ENCODE peak calls at places on chromosomes 11 and 22, in six cellular contexts. One of them, this sample, is unnamed.

GRCh38 chr22:21766933-21767462 is 31.4 kb upstream of the YPEL1 start:
- DNase-seq in activated CD4-positive, alpha-beta memory T cell treated with anti-CD3 and anti-CD28 coated beads for 36 hours: peak
- DNase-seq in ELR: no peak
- DNase-seq in RPMI7951: no peak
- DNase-seq in adrenal gland: no peak
- DNase-seq in substantia nigra: no peak
- DNase-seq in this sample: no peak

GRCh38 chr22:26461188-26461810 is 22.3 kb downstream of the HPS4 start:
- DNase-seq in substantia nigra: peak
- DNase-seq in ELR: peak
- DNase-seq in adrenal gland: peak
- DNase-seq in activated CD4-positive, alpha-beta memory T cell treated with anti-CD3 and anti-CD28 coated beads for 36 hours: peak
- DNase-seq in RPMI7951: peak
- DNase-seq in this sample: peak

GRCh38 chr22:40473703-40474102 is 103.3 kb downstream of the SGSM3 start:
- DNase-seq in RPMI7951: no peak
- DNase-seq in substantia nigra: no peak
- DNase-seq in activated CD4-positive, alpha-beta memory T cell treated with anti-CD3 and anti-CD28 coated beads for 36 hours: no peak
- DNase-seq in ELR: no peak
- DNase-seq in adrenal gland: no peak
- DNase-seq in this sample: no peak

GRCh38 chr11:36012979-36013378 is 69.1 kb downstream of the LDLRAD3 start:
- DNase-seq in ELR: no peak
- DNase-seq in substantia nigra: no peak
- DNase-seq in RPMI7951: no peak
- DNase-seq in adrenal gland: no peak
- DNase-seq in activated CD4-positive, alpha-beta memory T cell treated with anti-CD3 and anti-CD28 coated beads for 36 hours: no peak
- DNase-seq in this sample: no peak

GRCh38 chr22:39148727-39149535 is 3.5 kb downstream of the CBX7 start:
- DNase-seq in RPMI7951: peak
- DNase-seq in adrenal gland: no peak
- DNase-seq in substantia nigra: peak
- DNase-seq in activated CD4-positive, alpha-beta memory T cell treated with anti-CD3 and anti-CD28 coated beads for 36 hours: peak
- DNase-seq in ELR: peak
- DNase-seq in this sample: peak

GRCh38 chr11:75191330-75191717 is 40.4 kb downstream of the SLCO2B1 start:
- DNase-seq in RPMI7951: no peak
- DNase-seq in ELR: no peak
- DNase-seq in substantia nigra: no peak
- DNase-seq in adrenal gland: no peak
- DNase-seq in activated CD4-positive, alpha-beta memory T cell treated with anti-CD3 and anti-CD28 coated beads for 36 hours: no peak
- DNase-seq in this sample: no peak

GRCh38 chr11:122816701-122817100 is 21.6 kb upstream of the CRTAM start:
- DNase-seq in adrenal gland: no peak
- DNase-seq in activated CD4-positive, alpha-beta memory T cell treated with anti-CD3 and anti-CD28 coated beads for 36 hours: no peak
- DNase-seq in substantia nigra: no peak
- DNase-seq in ELR: no peak
- DNase-seq in RPMI7951: no peak
- DNase-seq in this sample: no peak

GRCh38 chr11:65545853-65546216 is 12.3 kb downstream of the LTBP3 start:
- DNase-seq in adrenal gland: no peak
- DNase-seq in ELR: no peak
- DNase-seq in activated CD4-positive, alpha-beta memory T cell treated with anti-CD3 and anti-CD28 coated beads for 36 hours: no peak
- DNase-seq in RPMI7951: no peak
- DNase-seq in substantia nigra: no peak
- DNase-seq in this sample: no peak

GRCh38 chr11:57637626-57638004 is 12.1 kb downstream of the YPEL4 start:
- DNase-seq in activated CD4-positive, alpha-beta memory T cell treated with anti-CD3 and anti-CD28 coated beads for 36 hours: no peak
- DNase-seq in ELR: peak
- DNase-seq in RPMI7951: peak
- DNase-seq in substantia nigra: no peak
- DNase-seq in adrenal gland: no peak
- DNase-seq in this sample: no peak

GRCh38 chr22:17228725-17229126 is 9.5 kb upstream of the ADA2 start:
- DNase-seq in adrenal gland: no peak
- DNase-seq in activated CD4-positive, alpha-beta memory T cell treated with anti-CD3 and anti-CD28 coated beads for 36 hours: no peak
- DNase-seq in RPMI7951: no peak
- DNase-seq in substantia nigra: no peak
- DNase-seq in ELR: no peak
- DNase-seq in this sample: no peak

GRCh38 chr22:20032407-20032991 is 11.6 kb downstream of the TANGO2 start:
- DNase-seq in RPMI7951: no peak
- DNase-seq in ELR: no peak
- DNase-seq in substantia nigra: no peak
- DNase-seq in adrenal gland: no peak
- DNase-seq in activated CD4-positive, alpha-beta memory T cell treated with anti-CD3 and anti-CD28 coated beads for 36 hours: no peak
- DNase-seq in this sample: no peak

GRCh38 chr11:123203934-123204333 is 8.9 kb upstream of the CLMP start:
- DNase-seq in adrenal gland: no peak
- DNase-seq in substantia nigra: no peak
- DNase-seq in activated CD4-positive, alpha-beta memory T cell treated with anti-CD3 and anti-CD28 coated beads for 36 hours: no peak
- DNase-seq in ELR: no peak
- DNase-seq in RPMI7951: peak
- DNase-seq in this sample: no peak

GRCh38 chr11:57410287-57410686 is 16.6 kb downstream of the SLC43A3 start:
- DNase-seq in activated CD4-positive, alpha-beta memory T cell treated with anti-CD3 and anti-CD28 coated beads for 36 hours: no peak
- DNase-seq in ELR: peak
- DNase-seq in substantia nigra: no peak
- DNase-seq in adrenal gland: no peak
- DNase-seq in RPMI7951: peak
- DNase-seq in this sample: no peak

GRCh38 chr11:111512296-111513239 is at the start of gene BTG4:
- DNase-seq in ELR: peak
- DNase-seq in RPMI7951: peak
- DNase-seq in activated CD4-positive, alpha-beta memory T cell treated with anti-CD3 and anti-CD28 coated beads for 36 hours: peak
- DNase-seq in substantia nigra: no peak
- DNase-seq in adrenal gland: no peak
- DNase-seq in this sample: peak

GRCh38 chr11:122976734-122977454 is 4.7 kb downstream of the BSX start:
- DNase-seq in activated CD4-positive, alpha-beta memory T cell treated with anti-CD3 and anti-CD28 coated beads for 36 hours: no peak
- DNase-seq in substantia nigra: no peak
- DNase-seq in adrenal gland: no peak
- DNase-seq in RPMI7951: peak
- DNase-seq in ELR: no peak
- DNase-seq in this sample: no peak

GRCh38 chr22:49764151-49764581 is 63.5 kb downstream of the BRD1 start:
- DNase-seq in activated CD4-positive, alpha-beta memory T cell treated with anti-CD3 and anti-CD28 coated beads for 36 hours: no peak
- DNase-seq in adrenal gland: peak
- DNase-seq in ELR: peak
- DNase-seq in substantia nigra: no peak
- DNase-seq in RPMI7951: no peak
- DNase-seq in this sample: no peak

GRCh38 chr11:74611369-74611861 is 19.0 kb downstream of the POLD3 start:
- DNase-seq in RPMI7951: peak
- DNase-seq in ELR: peak
- DNase-seq in activated CD4-positive, alpha-beta memory T cell treated with anti-CD3 and anti-CD28 coated beads for 36 hours: no peak
- DNase-seq in substantia nigra: no peak
- DNase-seq in adrenal gland: no peak
- DNase-seq in this sample: no peak

GRCh38 chr22:48592066-48592345 is 1235.7 kb downstream of the BRD1 start:
- DNase-seq in activated CD4-positive, alpha-beta memory T cell treated with anti-CD3 and anti-CD28 coated beads for 36 hours: no peak
- DNase-seq in RPMI7951: no peak
- DNase-seq in substantia nigra: no peak
- DNase-seq in ELR: no peak
- DNase-seq in adrenal gland: no peak
- DNase-seq in this sample: no peak

GRCh38 chr22:37804886-37805857 is 2.6 kb upstream of the GCAT start:
- DNase-seq in ELR: peak
- DNase-seq in adrenal gland: peak
- DNase-seq in activated CD4-positive, alpha-beta memory T cell treated with anti-CD3 and anti-CD28 coated beads for 36 hours: peak
- DNase-seq in RPMI7951: peak
- DNase-seq in substantia nigra: peak
- DNase-seq in this sample: peak